ENCODE peak calls at places on chromosomes 6 and 20, in six cellular contexts. One of them, this sample, is unnamed.

GRCh38 chr6:170438402-170438753 is 114.7 kb downstream of the PSMB1 start:
- DNase-seq in tibial nerve: peak; percentile 66
- DNase-seq in left ventricle myocardium inferior: peak; percentile 77
- DNase-seq in CD4-positive, CD25-positive, alpha-beta regulatory T cell: no peak
- DNase-seq in GM23338: peak; percentile 92
- DNase-seq in heart right ventricle: peak; percentile 67
- DNase-seq in this sample: peak; percentile 56

GRCh38 chr6:22975079-22975478 is 405.7 kb downstream of the HDGFL1 start:
- DNase-seq in left ventricle myocardium inferior: no peak
- DNase-seq in tibial nerve: no peak
- DNase-seq in GM23338: no peak
- DNase-seq in heart right ventricle: no peak
- DNase-seq in CD4-positive, CD25-positive, alpha-beta regulatory T cell: no peak
- DNase-seq in this sample: no peak

GRCh38 chr6:129498950-129499870 is 210.8 kb downstream of the ARHGAP18 start:
- DNase-seq in CD4-positive, CD25-positive, alpha-beta regulatory T cell: peak; percentile 61
- DNase-seq in left ventricle myocardium inferior: no peak
- DNase-seq in heart right ventricle: no peak
- DNase-seq in GM23338: peak; percentile 80
- DNase-seq in tibial nerve: no peak
- DNase-seq in this sample: no peak

GRCh38 chr6:16901777-16902176 is 140.5 kb upstream of the ATXN1 start:
- DNase-seq in GM23338: no peak
- DNase-seq in tibial nerve: peak; percentile 38
- DNase-seq in heart right ventricle: peak; percentile 42
- DNase-seq in CD4-positive, CD25-positive, alpha-beta regulatory T cell: no peak
- DNase-seq in left ventricle myocardium inferior: peak; percentile 46
- DNase-seq in this sample: peak; percentile 35

GRCh38 chr20:7196481-7196880 is 429.0 kb downstream of the BMP2 start:
- DNase-seq in tibial nerve: no peak
- DNase-seq in left ventricle myocardium inferior: no peak
- DNase-seq in GM23338: no peak
- DNase-seq in heart right ventricle: no peak
- DNase-seq in CD4-positive, CD25-positive, alpha-beta regulatory T cell: no peak
- DNase-seq in this sample: no peak

GRCh38 chr20:9613871-9614270 is 99.5 kb downstream of the LAMP5 start:
- DNase-seq in left ventricle myocardium inferior: no peak
- DNase-seq in CD4-positive, CD25-positive, alpha-beta regulatory T cell: no peak
- DNase-seq in tibial nerve: no peak
- DNase-seq in GM23338: no peak
- DNase-seq in heart right ventricle: no peak
- DNase-seq in this sample: no peak

GRCh38 chr6:126048635-126049034 is 62.3 kb downstream of the TRMT11 start:
- DNase-seq in heart right ventricle: no peak
- DNase-seq in left ventricle myocardium inferior: no peak
- DNase-seq in GM23338: no peak
- DNase-seq in tibial nerve: no peak
- DNase-seq in CD4-positive, CD25-positive, alpha-beta regulatory T cell: no peak
- DNase-seq in this sample: no peak

GRCh38 chr20:38730989-38731737 is 6.9 kb downstream of the SLC32A1 start:
- DNase-seq in tibial nerve: no peak
- DNase-seq in heart right ventricle: peak; percentile 73
- DNase-seq in CD4-positive, CD25-positive, alpha-beta regulatory T cell: peak; percentile 73
- DNase-seq in GM23338: peak; percentile 96
- DNase-seq in left ventricle myocardium inferior: peak; percentile 59
- DNase-seq in this sample: peak; percentile 81

GRCh38 chr6:137867685-137868509 is 838 bp downstream of the TNFAIP3 start:
- DNase-seq in GM23338: peak; percentile 54
- DNase-seq in tibial nerve: peak; percentile 19
- DNase-seq in heart right ventricle: peak; percentile 33
- DNase-seq in CD4-positive, CD25-positive, alpha-beta regulatory T cell: peak; percentile 65
- DNase-seq in left ventricle myocardium inferior: peak; percentile 18
- DNase-seq in this sample: peak; percentile 41

GRCh38 chr20:31860431-31861345 is 9.6 kb downstream of the DUSP15 start:
- DNase-seq in GM23338: peak; percentile 85
- DNase-seq in left ventricle myocardium inferior: no peak
- DNase-seq in tibial nerve: no peak
- DNase-seq in CD4-positive, CD25-positive, alpha-beta regulatory T cell: no peak
- DNase-seq in heart right ventricle: no peak
- DNase-seq in this sample: no peak

GRCh38 chr20:13008761-13009681 is at the start of gene SPTLC3:
- DNase-seq in GM23338: peak; percentile 53
- DNase-seq in heart right ventricle: no peak
- DNase-seq in tibial nerve: peak; percentile 15
- DNase-seq in left ventricle myocardium inferior: no peak
- DNase-seq in CD4-positive, CD25-positive, alpha-beta regulatory T cell: no peak
- DNase-seq in this sample: peak; percentile 78

GRCh38 chr20:46875059-46875458 is 19.6 kb upstream of the EYA2 start:
- DNase-seq in CD4-positive, CD25-positive, alpha-beta regulatory T cell: no peak
- DNase-seq in GM23338: peak; percentile 58
- DNase-seq in heart right ventricle: no peak
- DNase-seq in left ventricle myocardium inferior: no peak
- DNase-seq in tibial nerve: no peak
- DNase-seq in this sample: no peak

GRCh38 chr6:11198663-11199603 is 33.5 kb downstream of the NEDD9 start:
- DNase-seq in left ventricle myocardium inferior: no peak
- DNase-seq in tibial nerve: no peak
- DNase-seq in CD4-positive, CD25-positive, alpha-beta regulatory T cell: peak; percentile 53
- DNase-seq in heart right ventricle: no peak
- DNase-seq in GM23338: no peak
- DNase-seq in this sample: no peak

GRCh38 chr6:22575190-22575589 is 5.8 kb downstream of the HDGFL1 start:
- DNase-seq in CD4-positive, CD25-positive, alpha-beta regulatory T cell: no peak
- DNase-seq in GM23338: no peak
- DNase-seq in left ventricle myocardium inferior: no peak
- DNase-seq in tibial nerve: no peak
- DNase-seq in heart right ventricle: no peak
- DNase-seq in this sample: no peak

GRCh38 chr6:139349464-139350020 is 24.9 kb downstream of the CITED2 start:
- DNase-seq in heart right ventricle: no peak
- DNase-seq in GM23338: no peak
- DNase-seq in left ventricle myocardium inferior: no peak
- DNase-seq in CD4-positive, CD25-positive, alpha-beta regulatory T cell: no peak
- DNase-seq in tibial nerve: no peak
- DNase-seq in this sample: no peak

GRCh38 chr6:36873115-36873514 is 1.5 kb downstream of the PPIL1 start:
- DNase-seq in tibial nerve: no peak
- DNase-seq in left ventricle myocardium inferior: no peak
- DNase-seq in GM23338: no peak
- DNase-seq in CD4-positive, CD25-positive, alpha-beta regulatory T cell: no peak
- DNase-seq in heart right ventricle: no peak
- DNase-seq in this sample: no peak

GRCh38 chr6:28682542-28682941 is 156.9 kb downstream of the GPX5 start:
- DNase-seq in CD4-positive, CD25-positive, alpha-beta regulatory T cell: no peak
- DNase-seq in GM23338: no peak
- DNase-seq in heart right ventricle: no peak
- DNase-seq in tibial nerve: no peak
- DNase-seq in left ventricle myocardium inferior: no peak
- DNase-seq in this sample: no peak

GRCh38 chr6:13922750-13923149 is 2.0 kb upstream of the RNF182 start:
- DNase-seq in left ventricle myocardium inferior: no peak
- DNase-seq in heart right ventricle: no peak
- DNase-seq in tibial nerve: no peak
- DNase-seq in GM23338: no peak
- DNase-seq in CD4-positive, CD25-positive, alpha-beta regulatory T cell: no peak
- DNase-seq in this sample: no peak

GRCh38 chr20:35049776-35050352 is 42.7 kb downstream of the TRPC4AP start:
- DNase-seq in tibial nerve: no peak
- DNase-seq in CD4-positive, CD25-positive, alpha-beta regulatory T cell: no peak
- DNase-seq in GM23338: no peak
- DNase-seq in heart right ventricle: no peak
- DNase-seq in left ventricle myocardium inferior: no peak
- DNase-seq in this sample: no peak

GRCh38 chr6:46900266-46900665 is 21.5 kb downstream of the ADGRF5 start:
- DNase-seq in GM23338: no peak
- DNase-seq in CD4-positive, CD25-positive, alpha-beta regulatory T cell: no peak
- DNase-seq in tibial nerve: no peak
- DNase-seq in heart right ventricle: no peak
- DNase-seq in left ventricle myocardium inferior: no peak
- DNase-seq in this sample: no peak
- H3K4me1 ChIP-seq in GM23338: no peaks in the 10 kb centered on the region
- H3K4me1 ChIP-seq in CD4-positive, CD25-positive, alpha-beta regulatory T cell: no peaks in the 10 kb centered on the region
- H3K4me1 ChIP-seq in tibial nerve: no peaks in the 10 kb centered on the region
- H3K4me1 ChIP-seq in heart right ventricle: peaks cover 59% of the 10 kb centered on the region
- H3K4me1 ChIP-seq in left ventricle myocardium inferior: peaks cover 87% of the 10 kb centered on the region
- H3K4me1 ChIP-seq in this sample: no peaks in the 10 kb centered on the region

DNA sequence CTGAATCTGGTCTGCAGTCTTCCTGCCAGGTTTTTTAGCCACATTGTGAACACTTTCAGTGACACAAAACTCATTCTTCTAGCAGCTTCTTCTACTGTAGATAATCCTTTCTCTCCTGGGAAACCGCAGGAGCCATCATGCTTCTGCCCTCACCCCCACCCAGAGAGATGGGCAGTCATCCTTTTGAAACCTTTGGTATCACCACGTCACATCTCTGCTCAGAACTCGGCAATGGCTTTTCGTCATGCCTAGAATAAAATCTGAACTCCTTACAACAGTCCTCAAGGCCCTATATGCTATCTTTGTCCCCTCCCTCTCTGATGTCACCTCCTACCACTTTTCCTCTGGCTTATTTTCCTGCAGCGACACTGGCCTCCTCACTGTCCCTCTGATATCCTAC is 46.4 kb upstream of the ZNFX1 start:
- DNase-seq in CD4-positive, CD25-positive, alpha-beta regulatory T cell: no peak
- DNase-seq in left ventricle myocardium inferior: no peak
- DNase-seq in heart right ventricle: no peak
- DNase-seq in tibial nerve: no peak
- DNase-seq in GM23338: no peak
- DNase-seq in this sample: no peak
- H3K4me1 ChIP-seq in CD4-positive, CD25-positive, alpha-beta regulatory T cell: peaks cover 10% of the 10 kb centered on the region
- H3K4me1 ChIP-seq in left ventricle myocardium inferior: peaks cover 2% of the 10 kb centered on the region
- H3K4me1 ChIP-seq in heart right ventricle: peaks cover 14% of the 10 kb centered on the region
- H3K4me1 ChIP-seq in tibial nerve: no peaks in the 10 kb centered on the region
- H3K4me1 ChIP-seq in GM23338: peaks cover 20% of the 10 kb centered on the region
- H3K4me1 ChIP-seq in this sample: no peaks in the 10 kb centered on the region

GRCh38 chr20:8435251-8436035 is 303.4 kb downstream of the PLCB1 start:
- DNase-seq in heart right ventricle: no peak
- DNase-seq in left ventricle myocardium inferior: no peak
- DNase-seq in GM23338: no peak
- DNase-seq in CD4-positive, CD25-positive, alpha-beta regulatory T cell: no peak
- DNase-seq in tibial nerve: no peak
- DNase-seq in this sample: no peak

GRCh38 chr20:8434326-8434876 is 302.3 kb downstream of the PLCB1 start:
- DNase-seq in left ventricle myocardium inferior: no peak
- DNase-seq in tibial nerve: no peak
- DNase-seq in CD4-positive, CD25-positive, alpha-beta regulatory T cell: no peak
- DNase-seq in heart right ventricle: no peak
- DNase-seq in GM23338: no peak
- DNase-seq in this sample: no peak

GRCh38 chr20:8433286-8433685 is 301.2 kb downstream of the PLCB1 start:
- DNase-seq in heart right ventricle: no peak
- DNase-seq in tibial nerve: no peak
- DNase-seq in GM23338: no peak
- DNase-seq in CD4-positive, CD25-positive, alpha-beta regulatory T cell: no peak
- DNase-seq in left ventricle myocardium inferior: no peak
- DNase-seq in this sample: no peak

GRCh38 chr20:8431538-8432434 is 299.7 kb downstream of the PLCB1 start:
- DNase-seq in left ventricle myocardium inferior: peak; percentile 76
- DNase-seq in GM23338: peak; percentile 24
- DNase-seq in heart right ventricle: peak; percentile 73
- DNase-seq in CD4-positive, CD25-positive, alpha-beta regulatory T cell: no peak
- DNase-seq in tibial nerve: peak; percentile 21
- DNase-seq in this sample: peak; percentile 86

GRCh38 chr20:8432435-8433148 is 300.5 kb downstream of the PLCB1 start:
- DNase-seq in left ventricle myocardium inferior: no peak
- DNase-seq in GM23338: peak; percentile 2
- DNase-seq in CD4-positive, CD25-positive, alpha-beta regulatory T cell: no peak
- DNase-seq in heart right ventricle: peak; percentile 16
- DNase-seq in tibial nerve: no peak
- DNase-seq in this sample: peak; percentile 20
- H3K4me1 ChIP-seq in left ventricle myocardium inferior: peaks cover 44% of the 10 kb centered on the region
- H3K4me1 ChIP-seq in GM23338: peaks cover 25% of the 10 kb centered on the region
- H3K4me1 ChIP-seq in CD4-positive, CD25-positive, alpha-beta regulatory T cell: no peaks in the 10 kb centered on the region
- H3K4me1 ChIP-seq in heart right ventricle: peaks cover 81% of the 10 kb centered on the region
- H3K4me1 ChIP-seq in tibial nerve: peaks cover 20% of the 10 kb centered on the region
- H3K4me1 ChIP-seq in this sample: peaks cover 26% of the 10 kb centered on the region

GRCh38 chr6:68761985-68762384 is 126.9 kb downstream of the ADGRB3 start:
- DNase-seq in tibial nerve: no peak
- DNase-seq in heart right ventricle: no peak
- DNase-seq in left ventricle myocardium inferior: no peak
- DNase-seq in CD4-positive, CD25-positive, alpha-beta regulatory T cell: no peak
- DNase-seq in GM23338: no peak
- DNase-seq in this sample: no peak
- H3K4me1 ChIP-seq in tibial nerve: no peaks in the 10 kb centered on the region
- H3K4me1 ChIP-seq in heart right ventricle: no peaks in the 10 kb centered on the region
- H3K4me1 ChIP-seq in left ventricle myocardium inferior: no peaks in the 10 kb centered on the region
- H3K4me1 ChIP-seq in CD4-positive, CD25-positive, alpha-beta regulatory T cell: no peaks in the 10 kb centered on the region
- H3K4me1 ChIP-seq in GM23338: no peaks in the 10 kb centered on the region
- H3K4me1 ChIP-seq in this sample: no peaks in the 10 kb centered on the region

GRCh38 chr6:31569861-31570536 is 2.1 kb upstream of the LTA start:
- DNase-seq in left ventricle myocardium inferior: no peak
- DNase-seq in CD4-positive, CD25-positive, alpha-beta regulatory T cell: no peak
- DNase-seq in heart right ventricle: no peak
- DNase-seq in tibial nerve: no peak
- DNase-seq in GM23338: no peak
- DNase-seq in this sample: no peak
- H3K4me1 ChIP-seq in left ventricle myocardium inferior: no peaks in the 10 kb centered on the region
- H3K4me1 ChIP-seq in CD4-positive, CD25-positive, alpha-beta regulatory T cell: peaks cover 79% of the 10 kb centered on the region
- H3K4me1 ChIP-seq in heart right ventricle: peaks cover 31% of the 10 kb centered on the region
- H3K4me1 ChIP-seq in tibial nerve: no peaks in the 10 kb centered on the region
- H3K4me1 ChIP-seq in GM23338: peaks cover 5% of the 10 kb centered on the region
- H3K4me1 ChIP-seq in this sample: no peaks in the 10 kb centered on the region

This sample was measured in testis.